ENCODE peak calls at places on chromosomes 11 and 22, in eight cellular contexts. W is central memory CD4-positive, alpha-beta T cell; Y is mucosa of descending colon; M is DMS53; J is AG20443; B is hippocampal formation; Z is A673; N is stimulated activated CD4-positive, alpha-beta T cell treated with anti-CD3 and anti-CD28 coated beads, Interleukin-1b, Interleukin-23, amount 100 ng/mL, for 24 hours. U is an unnamed sample.

GRCh38 chr22:47076758-47077157 is 314.3 kb downstream of the TBC1D22A start:
- DNase-seq in W (no peak), Y (no peak), M (no peak), J (no peak), B (no peak), Z (no peak), N (no peak), U (no peak)

GRCh38 chr11:122784325-122785155 is 53.8 kb upstream of the CRTAM start:
- DNase-seq in W (no peak), Y (no peak), M (no peak), J (peak), B (no peak), Z (no peak), N (no peak), U (no peak)

GRCh38 chr22:32622004-32622761 is 147.6 kb downstream of the FBXO7 start:
- DNase-seq in W (no peak), Y (peak), M (no peak), J (peak), B (no peak), Z (no peak), N (no peak), U (no peak)

GRCh38 chr11:22474621-22475020 is 136.4 kb downstream of the SLC17A6 start:
- DNase-seq in W (no peak), Y (no peak), M (no peak), J (no peak), B (no peak), Z (no peak), N (no peak), U (no peak)

GRCh38 chr11:107482234-107482633 is 24.6 kb upstream of the CWF19L2 start:
- DNase-seq in W (no peak), Y (no peak), M (no peak), J (no peak), B (no peak), Z (no peak), N (no peak), U (no peak)

GRCh38 chr11:92828576-92828975 is 140.9 kb upstream of the MTNR1B start:
- DNase-seq in W (no peak), Y (no peak), M (no peak), J (no peak), B (no peak), Z (no peak), N (no peak), U (no peak)

GRCh38 chr22:38735465-38736256 is 20.1 kb downstream of the SUN2 start:
- DNase-seq in W (no peak), Y (no peak), M (peak), J (no peak), B (no peak), Z (no peak), N (no peak), U (no peak)

GRCh38 chr22:39472570-39473556 is 16.1 kb downstream of the MGAT3 start:
- DNase-seq in W (no peak), Y (peak), M (peak), J (no peak), B (no peak), Z (no peak), N (no peak), U (peak)

GRCh38 chr22:28246392-28246791 is 327.3 kb upstream of the PITPNB start:
- DNase-seq in W (no peak), Y (no peak), M (no peak), J (peak), B (no peak), Z (no peak), N (no peak), U (no peak)

GRCh38 chr11:36352919-36353318 is 56.8 kb downstream of the PRR5L start:
- DNase-seq in W (peak), Y (no peak), M (no peak), J (no peak), B (no peak), Z (no peak), N (no peak), U (no peak)

GRCh38 chr11:66617148-66617814 is 851 bp downstream of the RBM14 start:
- DNase-seq in W (no peak), Y (no peak), M (peak), J (no peak), B (no peak), Z (no peak), N (no peak), U (no peak)

GRCh38 chr11:72521672-72522071 is 87.3 kb upstream of the CLPB start:
- DNase-seq in W (no peak), Y (no peak), M (no peak), J (no peak), B (no peak), Z (no peak), N (no peak), U (no peak)

U was measured in germinal center.